ENCODE peak calls at places on chromosomes 11 and 22, in nine cellular contexts. A is HCT116, Y is K562, M is DND-41, B is H9, D is kidney, K is PC-3, X is mesendoderm, S is endodermal cell. C is an unnamed sample.

GRCh38 chr11:112289588-112290461 is 29.2 kb upstream of the PLET1 start:
- DNase-seq in A (no peak), Y (peak; percentile 92), M (peak; percentile 83), B (peak; percentile 85), D (peak; percentile 92), K (peak; percentile 77), X (peak; percentile 69), S (peak; percentile 93), C (peak; percentile 53)

GRCh38 chr11:17528906-17529813 is 15.1 kb downstream of the USH1C start:
- DNase-seq in A (no peak), Y (no peak), M (no peak), B (no peak), D (no peak), K (no peak), X (no peak), S (no peak), C (no peak)

GRCh38 chr11:90434858-90435257 is 212.0 kb upstream of the CHORDC1 start:
- DNase-seq in A (no peak), Y (no peak), M (no peak), B (no peak), D (no peak), K (peak; percentile 56), X (peak; percentile 59), S (peak; percentile 47), C (peak; percentile 1)

GRCh38 chr11:120065176-120065575 is 72.7 kb downstream of the TRIM29 start:
- DNase-seq in A (no peak), Y (no peak), M (no peak), B (peak; percentile 10), D (no peak), K (no peak), X (no peak), S (peak; percentile 32), C (no peak)

GRCh38 chr11:118620529-118621070 is 13.2 kb downstream of the PHLDB1 start:
- DNase-seq in A (no peak), Y (peak; percentile 27), M (no peak), B (peak; percentile 50), D (peak; percentile 68), K (no peak), X (no peak), S (no peak), C (no peak)

GRCh38 chr11:116371146-116371545 is 401.6 kb downstream of the BUD13 start:
- DNase-seq in A (no peak), Y (no peak), M (no peak), B (no peak), D (no peak), K (no peak), X (no peak), S (no peak), C (no peak)

GRCh38 chr11:121478895-121479281 is 26.1 kb upstream of the SORL1-AS1 start:
- DNase-seq in A (no peak), Y (no peak), M (no peak), B (peak; percentile 70), D (no peak), K (no peak), X (no peak), S (peak; percentile 76), C (no peak)

GRCh38 chr11:91703042-91703441 is 521.6 kb upstream of the FAT3 start:
- DNase-seq in A (no peak), Y (no peak), M (no peak), B (no peak), D (no peak), K (no peak), X (no peak), S (no peak), C (no peak)

GRCh38 chr11:22930816-22931594 is 70.7 kb upstream of the CCDC179 start:
- DNase-seq in A (no peak), Y (no peak), M (no peak), B (no peak), D (no peak), K (no peak), X (no peak), S (no peak), C (no peak)

GRCh38 chr11:111602865-111603632 is 800 bp downstream of the SIK2 start:
- DNase-seq in A (no peak), Y (peak; percentile 52), M (peak; percentile 44), B (no peak), D (no peak), K (peak; percentile 40), X (peak; percentile 60), S (peak; percentile 83), C (peak; percentile 46)

GRCh38 chr11:27184458-27185312 is 144.1 kb downstream of the BBOX1 start:
- DNase-seq in A (no peak), Y (no peak), M (no peak), B (no peak), D (no peak), K (no peak), X (peak; percentile 54), S (no peak), C (no peak)

GRCh38 chr11:2825886-2826678 is 59.5 kb downstream of the CDKN1C start:
- DNase-seq in A (no peak), Y (no peak), M (no peak), B (no peak), D (peak; percentile 90), K (peak; percentile 88), X (peak; percentile 79), S (no peak), C (peak; percentile 32)

GRCh38 chr11:70687716-70688115 is 289.4 kb downstream of the CTTN start:
- DNase-seq in A (no peak), Y (no peak), M (no peak), B (no peak), D (peak; percentile 56), K (no peak), X (no peak), S (no peak), C (no peak)

GRCh38 chr22:40326905-40327735 is 19.2 kb upstream of the ADSL start:
- DNase-seq in A (no peak), Y (no peak), M (no peak), B (peak; percentile 49), D (no peak), K (peak; percentile 18), X (peak; percentile 78), S (peak; percentile 68), C (peak; percentile 29)

DNA sequence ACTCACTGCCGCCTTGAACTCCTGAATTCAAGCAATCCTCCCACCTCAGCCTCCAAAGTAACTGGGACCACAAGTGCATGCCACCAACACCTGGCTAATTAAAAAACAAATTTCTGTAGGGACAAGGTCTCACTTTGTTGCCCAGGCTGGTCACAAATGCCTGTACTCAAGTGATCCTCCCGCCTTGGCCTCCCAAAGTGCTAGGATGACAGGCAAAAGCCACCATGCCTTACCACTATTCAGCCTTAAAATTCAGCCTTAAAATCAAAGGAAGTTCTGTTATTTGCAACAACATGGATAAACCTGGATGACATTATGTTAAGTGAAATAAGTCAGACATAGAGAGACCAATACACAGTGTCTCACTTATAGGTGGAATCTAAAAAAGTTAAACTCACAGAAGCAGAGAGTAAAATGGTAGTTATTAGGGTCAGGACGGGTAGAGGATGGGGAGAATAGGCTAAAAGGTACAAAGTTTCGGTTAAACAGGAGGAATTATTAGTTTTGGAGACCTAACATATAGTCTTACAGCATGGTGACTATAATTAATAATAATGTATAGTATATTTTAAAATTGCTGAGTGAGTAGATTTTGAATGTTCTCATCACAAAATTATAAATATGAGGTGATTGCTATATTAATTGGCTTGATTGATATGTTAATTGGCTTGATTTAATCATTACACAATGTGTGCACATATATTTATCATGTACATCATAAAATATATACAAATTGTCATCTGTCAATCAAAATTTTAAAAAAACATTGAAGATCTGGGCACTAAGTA is 6.2 kb upstream of the ZNF280A start:
- DNase-seq in A (no peak), Y (no peak), M (no peak), B (no peak), D (no peak), K (no peak), X (no peak), S (no peak), C (no peak)
- H3K9ac ChIP-seq in A (no peak overlapping the region), Y (no peak overlapping the region), M (no peak overlapping the region), B (no peak overlapping the region), D (no peak overlapping the region), K (no peak overlapping the region), X (no peak overlapping the region), S (no peak overlapping the region), C (no peak overlapping the region)

GRCh38 chr11:126172596-126173038 is 38.8 kb downstream of the RPUSD4 start:
- DNase-seq in A (no peak), Y (no peak), M (no peak), B (no peak), D (no peak), K (no peak), X (no peak), S (no peak), C (no peak)

GRCh38 chr11:126176853-126177470 is 34.5 kb downstream of the RPUSD4 start:
- DNase-seq in A (no peak), Y (no peak), M (no peak), B (no peak), D (no peak), K (no peak), X (no peak), S (no peak), C (no peak)

GRCh38 chr11:126174816-126175215 is 36.6 kb downstream of the RPUSD4 start:
- DNase-seq in A (no peak), Y (no peak), M (no peak), B (no peak), D (no peak), K (no peak), X (no peak), S (no peak), C (no peak)

GRCh38 chr11:126173257-126173656 is 38.2 kb downstream of the RPUSD4 start:
- DNase-seq in A (no peak), Y (no peak), M (no peak), B (no peak), D (no peak), K (no peak), X (no peak), S (no peak), C (no peak)

GRCh38 chr11:126175261-126175885 is 36.1 kb downstream of the RPUSD4 start:
- DNase-seq in A (no peak), Y (no peak), M (no peak), B (no peak), D (no peak), K (no peak), X (no peak), S (no peak), C (no peak)
- H3K9ac ChIP-seq in A (no peak overlapping the region), Y (no peak overlapping the region), M (no peak overlapping the region), B (no peak overlapping the region), D (no peak overlapping the region), K (no peak overlapping the region), X (no peak overlapping the region), S (no peak overlapping the region), C (no peak overlapping the region)

GRCh38 chr22:32043391-32043790 is 330 bp downstream of the SLC5A1 start:
- DNase-seq in A (no peak), Y (no peak), M (no peak), B (no peak), D (no peak), K (no peak), X (no peak), S (no peak), C (no peak)
- H3K9ac ChIP-seq in A (no peak overlapping the region), Y (no peak overlapping the region), M (no peak overlapping the region), B (no peak overlapping the region), D (no peak overlapping the region), K (no peak overlapping the region), X (no peak overlapping the region), S (no peak overlapping the region), C (no peak overlapping the region)

DNA sequence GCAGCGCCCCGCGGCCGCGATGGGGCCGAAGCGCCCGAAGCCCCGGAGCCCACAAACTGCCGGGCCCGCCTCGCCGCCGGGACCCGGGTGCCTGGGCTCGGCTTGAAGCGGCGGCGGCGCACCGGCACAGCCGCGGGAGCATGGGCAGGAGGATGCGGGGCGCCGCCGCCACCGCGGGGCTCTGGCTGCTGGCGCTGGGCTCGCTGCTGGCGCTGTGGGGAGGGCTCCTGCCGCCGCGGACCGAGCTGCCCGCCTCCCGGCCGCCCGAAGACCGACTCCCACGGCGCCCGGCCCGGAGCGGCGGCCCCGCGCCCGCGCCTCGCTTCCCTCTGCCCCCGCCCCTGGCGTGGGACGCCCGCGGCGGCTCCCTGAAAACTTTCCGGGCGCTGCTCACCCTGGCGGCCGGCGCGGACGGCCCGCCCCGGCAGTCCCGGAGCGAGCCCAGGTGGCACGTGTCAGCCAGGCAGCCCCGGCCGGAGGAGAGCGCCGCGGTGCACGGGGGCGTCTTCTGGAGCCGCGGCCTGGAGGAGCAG is 303 bp downstream of the FJX1 start:
- DNase-seq in A (no peak), Y (peak; percentile 68), M (no peak), B (no peak), D (no peak), K (peak; percentile 34), X (no peak), S (peak; percentile 84), C (peak; percentile 43)
- H3K9ac ChIP-seq in A (peak overlapping the region; percentile 65), Y (peak overlapping the region; percentile 69), M (no peak overlapping the region), B (no peak overlapping the region), D (no peak overlapping the region), K (peak overlapping the region; percentile 86), X (peak overlapping the region; percentile 43), S (no peak overlapping the region), C (peak overlapping the region; percentile 98)